ENCODE peak calls at places on chromosome 1, in five cellular contexts. One of them, this sample, is unnamed.

GRCh38 chr1:54922040-54922761 is 35.2 kb upstream of the DHCR24 start:
- DNase-seq in thyroid gland: no peak
- DNase-seq in AG09309: no peak
- DNase-seq in fibroblast of the aortic adventitia: no peak
- DNase-seq in cardiac muscle cell: no peak
- DNase-seq in this sample: no peak

GRCh38 chr1:118185083-118185899 is at the start of gene SPAG17:
- DNase-seq in AG09309: no peak
- DNase-seq in thyroid gland: peak
- DNase-seq in cardiac muscle cell: peak
- DNase-seq in fibroblast of the aortic adventitia: peak
- DNase-seq in this sample: peak

GRCh38 chr1:234281826-234282489 is 91.3 kb upstream of the COA6 start:
- DNase-seq in cardiac muscle cell: peak
- DNase-seq in thyroid gland: no peak
- DNase-seq in AG09309: no peak
- DNase-seq in fibroblast of the aortic adventitia: no peak
- DNase-seq in this sample: no peak

GRCh38 chr1:10519016-10519417 is 44.3 kb downstream of the PEX14 start:
- DNase-seq in fibroblast of the aortic adventitia: no peak
- DNase-seq in cardiac muscle cell: peak
- DNase-seq in AG09309: no peak
- DNase-seq in thyroid gland: peak
- DNase-seq in this sample: no peak

GRCh38 chr1:199089393-199090122 is 450.7 kb downstream of the PTPRC start:
- DNase-seq in cardiac muscle cell: no peak
- DNase-seq in fibroblast of the aortic adventitia: no peak
- DNase-seq in AG09309: no peak
- DNase-seq in thyroid gland: no peak
- DNase-seq in this sample: no peak

GRCh38 chr1:50620680-50621329 is 197.6 kb upstream of the DMRTA2 start:
- DNase-seq in AG09309: no peak
- DNase-seq in cardiac muscle cell: peak
- DNase-seq in fibroblast of the aortic adventitia: peak
- DNase-seq in thyroid gland: peak
- DNase-seq in this sample: peak

GRCh38 chr1:152479792-152480595 is 30.6 kb upstream of the LCE5A start:
- DNase-seq in thyroid gland: peak
- DNase-seq in fibroblast of the aortic adventitia: peak
- DNase-seq in AG09309: no peak
- DNase-seq in cardiac muscle cell: no peak
- DNase-seq in this sample: no peak

GRCh38 chr1:19073311-19074186 is 117.1 kb upstream of the IFFO2 start:
- DNase-seq in AG09309: no peak
- DNase-seq in thyroid gland: no peak
- DNase-seq in cardiac muscle cell: no peak
- DNase-seq in fibroblast of the aortic adventitia: no peak
- DNase-seq in this sample: no peak

GRCh38 chr1:94970783-94971182 is 43.9 kb upstream of the CNN3 start:
- DNase-seq in AG09309: no peak
- DNase-seq in thyroid gland: no peak
- DNase-seq in fibroblast of the aortic adventitia: no peak
- DNase-seq in cardiac muscle cell: no peak
- DNase-seq in this sample: no peak

GRCh38 chr1:226506921-226507320 is 41.6 kb upstream of the STUM start:
- DNase-seq in thyroid gland: no peak
- DNase-seq in AG09309: no peak
- DNase-seq in cardiac muscle cell: no peak
- DNase-seq in fibroblast of the aortic adventitia: no peak
- DNase-seq in this sample: no peak

GRCh38 chr1:15016001-15016400 is 137.5 kb upstream of the TMEM51 start:
- DNase-seq in AG09309: no peak
- DNase-seq in fibroblast of the aortic adventitia: no peak
- DNase-seq in cardiac muscle cell: no peak
- DNase-seq in thyroid gland: no peak
- DNase-seq in this sample: no peak

GRCh38 chr1:156848461-156849150 is 10.3 kb downstream of the INSRR start:
- DNase-seq in thyroid gland: peak
- DNase-seq in AG09309: no peak
- DNase-seq in fibroblast of the aortic adventitia: no peak
- DNase-seq in cardiac muscle cell: peak
- DNase-seq in this sample: no peak

GRCh38 chr1:2522230-2522629 is 4.2 kb downstream of the PANK4 start:
- DNase-seq in cardiac muscle cell: no peak
- DNase-seq in fibroblast of the aortic adventitia: no peak
- DNase-seq in AG09309: no peak
- DNase-seq in thyroid gland: no peak
- DNase-seq in this sample: no peak

GRCh38 chr1:2525896-2526823 is at the start of gene PANK4:
- DNase-seq in cardiac muscle cell: peak
- DNase-seq in AG09309: peak
- DNase-seq in thyroid gland: peak
- DNase-seq in fibroblast of the aortic adventitia: peak
- DNase-seq in this sample: no peak

GRCh38 chr1:2525524-2525895 is 886 bp downstream of the PANK4 start:
- DNase-seq in thyroid gland: no peak
- DNase-seq in cardiac muscle cell: peak
- DNase-seq in AG09309: no peak
- DNase-seq in fibroblast of the aortic adventitia: no peak
- DNase-seq in this sample: no peak

GRCh38 chr1:2523191-2523890 is 3.1 kb downstream of the PANK4 start:
- DNase-seq in cardiac muscle cell: no peak
- DNase-seq in thyroid gland: no peak
- DNase-seq in fibroblast of the aortic adventitia: no peak
- DNase-seq in AG09309: no peak
- DNase-seq in this sample: no peak

DNA sequence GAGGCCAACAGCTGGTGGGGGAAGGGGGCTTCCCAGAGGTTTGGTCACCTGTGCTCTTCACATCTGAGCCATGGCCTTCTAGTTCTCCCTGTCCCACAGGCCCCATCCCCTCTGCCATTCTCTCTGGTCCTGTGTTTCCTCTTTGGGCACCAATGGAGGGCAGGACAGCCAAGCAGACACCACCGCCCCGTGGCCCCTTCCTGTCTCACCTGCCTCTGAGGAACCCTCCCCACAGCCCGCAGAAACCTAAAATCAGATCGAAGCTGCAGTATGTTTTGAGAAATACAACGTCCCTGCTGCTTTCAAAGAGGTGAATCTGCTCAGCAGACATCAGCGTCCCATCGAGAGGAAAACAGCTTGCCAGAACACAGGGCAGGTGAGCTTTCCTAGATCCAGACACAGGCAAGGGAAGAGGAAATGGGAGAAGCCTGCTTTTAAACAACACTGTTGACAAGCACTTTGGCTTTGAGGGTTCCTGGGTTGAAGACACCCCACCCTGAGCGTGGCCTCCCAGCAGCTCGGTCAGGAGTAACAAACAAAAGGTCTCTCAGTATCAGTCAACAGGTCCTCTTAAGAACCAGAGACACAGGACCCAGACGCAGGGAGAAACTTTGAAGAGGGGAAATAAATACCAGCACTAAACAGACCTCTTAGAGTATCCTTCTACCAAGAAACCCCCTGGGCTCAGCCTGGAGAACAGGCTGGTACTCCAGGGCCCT is 2.3 kb downstream of the PANK4 start:
- DNase-seq in thyroid gland: no peak
- DNase-seq in cardiac muscle cell: no peak
- DNase-seq in AG09309: no peak
- DNase-seq in fibroblast of the aortic adventitia: no peak
- DNase-seq in this sample: no peak
- TF ChIP-seq CTCF in thyroid gland: no peak
- TF ChIP-seq CTCF in cardiac muscle cell: no peak
- TF ChIP-seq CTCF in AG09309: no peak
- TF ChIP-seq CTCF in fibroblast of the aortic adventitia: no peak
- TF ChIP-seq CTCF in this sample: no peak

GRCh38 chr1:25821630-25822091 is 1.9 kb downstream of the MTFR1L start:
- DNase-seq in AG09309: no peak
- DNase-seq in fibroblast of the aortic adventitia: peak
- DNase-seq in thyroid gland: peak
- DNase-seq in cardiac muscle cell: no peak
- DNase-seq in this sample: no peak
- H3K4me3 ChIP-seq in AG09309: no peak
- H3K4me3 ChIP-seq in fibroblast of the aortic adventitia: peak
- H3K4me3 ChIP-seq in thyroid gland: no peak
- H3K4me3 ChIP-seq in cardiac muscle cell: peak
- H3K4me3 ChIP-seq in this sample: peak

DNA sequence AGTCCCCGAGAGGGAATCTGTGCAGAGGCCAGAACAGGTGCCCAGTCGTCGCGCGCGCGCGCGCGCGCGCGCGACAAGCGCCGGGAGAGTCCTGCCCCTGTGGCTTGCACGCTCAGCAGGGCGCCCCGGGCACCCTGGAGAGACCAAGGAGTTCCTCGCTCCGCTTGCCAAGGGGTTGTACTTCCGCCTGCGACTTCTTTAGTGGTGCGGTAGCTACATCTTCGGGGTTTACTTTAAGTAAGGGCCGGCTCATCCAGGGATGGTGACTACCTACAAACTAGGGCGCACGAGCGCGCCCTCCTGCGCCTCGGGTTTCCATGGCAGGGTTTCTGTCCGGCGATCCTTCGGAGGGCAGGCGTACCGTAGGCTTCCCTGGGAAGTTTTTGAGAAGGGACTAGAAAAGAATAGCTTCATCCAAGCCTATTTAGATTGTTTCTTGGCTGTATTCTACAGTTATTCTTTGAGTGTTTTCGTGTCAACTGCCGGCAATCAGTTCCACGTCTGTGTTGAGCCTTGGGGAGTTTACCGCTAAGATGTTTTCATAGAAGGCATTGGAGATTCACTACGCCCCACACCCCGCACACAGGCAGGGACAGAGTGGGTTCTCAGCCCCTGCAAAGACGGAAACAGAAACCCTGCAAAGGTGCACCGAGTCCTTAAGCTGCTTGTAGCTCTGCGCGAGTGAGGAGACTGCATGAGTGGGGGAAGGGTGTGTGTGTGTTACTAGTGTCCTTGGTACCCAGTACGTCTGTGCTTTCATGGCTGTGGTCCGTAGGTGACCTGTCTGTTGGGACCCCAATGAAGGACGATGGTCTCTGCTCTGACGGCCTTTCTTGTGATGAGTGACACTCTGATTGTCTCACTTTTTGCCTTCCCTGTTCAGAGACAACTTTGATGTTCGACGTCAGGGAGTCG is 1.7 kb downstream of the LHX4 start:
- DNase-seq in cardiac muscle cell: peak
- DNase-seq in thyroid gland: peak
- DNase-seq in AG09309: no peak
- DNase-seq in fibroblast of the aortic adventitia: peak
- DNase-seq in this sample: no peak
- TF ChIP-seq CTCF in cardiac muscle cell: no peak
- TF ChIP-seq CTCF in thyroid gland: no peak
- TF ChIP-seq CTCF in AG09309: no peak
- TF ChIP-seq CTCF in fibroblast of the aortic adventitia: no peak
- TF ChIP-seq CTCF in this sample: no peak

DNA sequence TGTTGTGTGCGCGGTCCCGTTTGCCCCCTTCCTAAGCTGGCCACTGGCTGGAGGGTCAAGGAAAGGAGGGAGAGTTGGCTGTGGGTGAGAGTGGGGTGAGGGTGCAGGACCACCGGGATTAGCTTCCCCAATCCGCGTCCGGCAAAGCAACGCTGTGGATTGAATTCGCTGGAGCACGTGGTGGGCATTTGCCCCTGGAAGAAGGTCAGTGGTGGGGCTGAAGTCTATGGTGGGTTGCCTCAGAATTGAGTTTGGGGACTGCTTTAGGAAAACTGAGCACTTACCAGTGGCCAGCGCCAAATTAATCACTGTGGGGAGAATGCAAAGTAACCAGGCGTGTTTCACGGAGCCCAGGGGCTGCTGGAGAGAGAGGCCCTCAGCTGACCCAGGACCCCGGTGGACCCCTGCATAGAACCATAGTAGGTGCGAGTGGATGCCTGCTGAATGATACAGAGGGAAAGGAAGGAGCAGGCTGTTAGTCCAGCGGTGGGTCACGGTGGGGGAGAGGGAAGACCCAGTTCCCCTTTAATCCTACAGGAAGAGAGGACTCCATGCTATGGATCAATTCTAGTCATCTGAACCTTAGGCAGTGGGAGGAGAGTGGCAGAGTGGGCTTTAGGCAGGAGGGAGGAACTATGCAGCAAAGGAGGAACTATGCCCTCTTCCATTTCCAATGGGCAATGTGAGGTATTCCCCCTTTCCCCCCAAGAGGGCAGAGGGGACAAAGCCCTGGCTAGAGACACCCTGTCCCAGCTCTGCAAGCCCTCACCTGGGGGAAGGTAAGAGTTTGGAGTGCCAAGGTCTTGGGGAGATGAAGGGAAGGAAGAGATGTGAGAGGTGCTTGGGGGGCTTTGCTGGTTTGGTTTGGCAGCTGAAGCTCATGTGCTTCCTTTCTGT is 1.2 kb downstream of the TNFRSF8 start:
- DNase-seq in fibroblast of the aortic adventitia: no peak
- DNase-seq in cardiac muscle cell: no peak
- DNase-seq in thyroid gland: no peak
- DNase-seq in AG09309: no peak
- DNase-seq in this sample: no peak
- H3K4me3 ChIP-seq in fibroblast of the aortic adventitia: no peak
- H3K4me3 ChIP-seq in cardiac muscle cell: no peak
- H3K4me3 ChIP-seq in thyroid gland: no peak
- H3K4me3 ChIP-seq in AG09309: no peak
- H3K4me3 ChIP-seq in this sample: no peak

This sample was measured in epithelial cell of proximal tubule.